ENCODE peak calls at places on chromosomes 13 and 19, in five cellular contexts. One of them, this sample, is unnamed.
A peak's percentile ranks its signal among the peaks of the same experiment; 100 is the strongest.

GRCh38 chr19:57812201-57812600 is 2.5 kb downstream of the ZNF552 start:
- DNase-seq in stimulated activated CD4-positive, alpha-beta T cell treated with anti-CD3 and anti-CD28 coated beads, Interleukin-2, amount 100 ng/mL, for 48 hours: no peak
- DNase-seq in GM03348: no peak
- DNase-seq in nucleus accumbens: no peak
- DNase-seq in endodermal cell: no peak
- DNase-seq in this sample: no peak

GRCh38 chr13:112065867-112066623 is 904 bp upstream of the SOX1 start:
- DNase-seq in nucleus accumbens: no peak
- DNase-seq in GM03348: no peak
- DNase-seq in endodermal cell: peak; percentile 81
- DNase-seq in stimulated activated CD4-positive, alpha-beta T cell treated with anti-CD3 and anti-CD28 coated beads, Interleukin-2, amount 100 ng/mL, for 48 hours: no peak
- DNase-seq in this sample: no peak

GRCh38 chr13:77372275-77372674 is 45.4 kb upstream of the MYCBP2 start:
- DNase-seq in stimulated activated CD4-positive, alpha-beta T cell treated with anti-CD3 and anti-CD28 coated beads, Interleukin-2, amount 100 ng/mL, for 48 hours: no peak
- DNase-seq in GM03348: peak; percentile 7
- DNase-seq in endodermal cell: no peak
- DNase-seq in nucleus accumbens: no peak
- DNase-seq in this sample: no peak

GRCh38 chr13:63901630-63902029 is 2486.0 kb upstream of the PCDH20 start:
- DNase-seq in endodermal cell: peak; percentile 55
- DNase-seq in GM03348: no peak
- DNase-seq in nucleus accumbens: no peak
- DNase-seq in stimulated activated CD4-positive, alpha-beta T cell treated with anti-CD3 and anti-CD28 coated beads, Interleukin-2, amount 100 ng/mL, for 48 hours: no peak
- DNase-seq in this sample: no peak

GRCh38 chr13:100459747-100460146 is 128.8 kb downstream of the GGACT start:
- DNase-seq in GM03348: no peak
- DNase-seq in endodermal cell: no peak
- DNase-seq in nucleus accumbens: no peak
- DNase-seq in stimulated activated CD4-positive, alpha-beta T cell treated with anti-CD3 and anti-CD28 coated beads, Interleukin-2, amount 100 ng/mL, for 48 hours: no peak
- DNase-seq in this sample: no peak

GRCh38 chr13:20435616-20436368 is 89.9 kb downstream of the CRYL1 start:
- DNase-seq in nucleus accumbens: no peak
- DNase-seq in stimulated activated CD4-positive, alpha-beta T cell treated with anti-CD3 and anti-CD28 coated beads, Interleukin-2, amount 100 ng/mL, for 48 hours: no peak
- DNase-seq in endodermal cell: no peak
- DNase-seq in GM03348: no peak
- DNase-seq in this sample: no peak

GRCh38 chr13:109787135-109787954 is 962 bp upstream of the IRS2 start:
- DNase-seq in stimulated activated CD4-positive, alpha-beta T cell treated with anti-CD3 and anti-CD28 coated beads, Interleukin-2, amount 100 ng/mL, for 48 hours: no peak
- DNase-seq in endodermal cell: peak; percentile 86
- DNase-seq in nucleus accumbens: no peak
- DNase-seq in GM03348: peak; percentile 77
- DNase-seq in this sample: no peak

GRCh38 chr19:8487137-8487851 is 15.1 kb downstream of the PRAM1 start:
- DNase-seq in nucleus accumbens: no peak
- DNase-seq in endodermal cell: no peak
- DNase-seq in GM03348: no peak
- DNase-seq in stimulated activated CD4-positive, alpha-beta T cell treated with anti-CD3 and anti-CD28 coated beads, Interleukin-2, amount 100 ng/mL, for 48 hours: peak; percentile 43
- DNase-seq in this sample: no peak

GRCh38 chr13:96093296-96094006 is 3.5 kb downstream of the HS6ST3 start:
- DNase-seq in stimulated activated CD4-positive, alpha-beta T cell treated with anti-CD3 and anti-CD28 coated beads, Interleukin-2, amount 100 ng/mL, for 48 hours: no peak
- DNase-seq in endodermal cell: no peak
- DNase-seq in nucleus accumbens: no peak
- DNase-seq in GM03348: no peak
- DNase-seq in this sample: no peak

GRCh38 chr19:49497047-49497789 is 984 bp downstream of the RPS11 start:
- DNase-seq in stimulated activated CD4-positive, alpha-beta T cell treated with anti-CD3 and anti-CD28 coated beads, Interleukin-2, amount 100 ng/mL, for 48 hours: no peak
- DNase-seq in nucleus accumbens: no peak
- DNase-seq in endodermal cell: peak; percentile 79
- DNase-seq in GM03348: peak; percentile 76
- DNase-seq in this sample: no peak

GRCh38 chr19:33794578-33795369 is 1.9 kb upstream of the KCTD15 start:
- DNase-seq in stimulated activated CD4-positive, alpha-beta T cell treated with anti-CD3 and anti-CD28 coated beads, Interleukin-2, amount 100 ng/mL, for 48 hours: no peak
- DNase-seq in nucleus accumbens: no peak
- DNase-seq in endodermal cell: peak; percentile 69
- DNase-seq in GM03348: peak; percentile 30
- DNase-seq in this sample: no peak

GRCh38 chr19:30877591-30878230 is 471.5 kb downstream of the TSHZ3 start:
- DNase-seq in GM03348: no peak
- DNase-seq in endodermal cell: no peak
- DNase-seq in nucleus accumbens: no peak
- DNase-seq in stimulated activated CD4-positive, alpha-beta T cell treated with anti-CD3 and anti-CD28 coated beads, Interleukin-2, amount 100 ng/mL, for 48 hours: no peak
- DNase-seq in this sample: no peak

GRCh38 chr13:112270951-112271350 is 105.2 kb upstream of the SPACA7 start:
- DNase-seq in nucleus accumbens: no peak
- DNase-seq in stimulated activated CD4-positive, alpha-beta T cell treated with anti-CD3 and anti-CD28 coated beads, Interleukin-2, amount 100 ng/mL, for 48 hours: no peak
- DNase-seq in GM03348: no peak
- DNase-seq in endodermal cell: no peak
- DNase-seq in this sample: no peak

GRCh38 chr19:20078696-20079095 is 896 bp downstream of the ZNF90 start:
- DNase-seq in stimulated activated CD4-positive, alpha-beta T cell treated with anti-CD3 and anti-CD28 coated beads, Interleukin-2, amount 100 ng/mL, for 48 hours: no peak
- DNase-seq in nucleus accumbens: no peak
- DNase-seq in endodermal cell: peak; percentile 75
- DNase-seq in GM03348: peak; percentile 9
- DNase-seq in this sample: no peak

GRCh38 chr19:51688665-51689571 is 4.2 kb upstream of the SPACA6 start:
- DNase-seq in nucleus accumbens: peak; percentile 80
- DNase-seq in stimulated activated CD4-positive, alpha-beta T cell treated with anti-CD3 and anti-CD28 coated beads, Interleukin-2, amount 100 ng/mL, for 48 hours: no peak
- DNase-seq in GM03348: peak; percentile 96
- DNase-seq in endodermal cell: peak; percentile 95
- DNase-seq in this sample: no peak

GRCh38 chr19:50313812-50314536 is 15.2 kb downstream of the KCNC3 start:
- DNase-seq in GM03348: no peak
- DNase-seq in endodermal cell: peak; percentile 89
- DNase-seq in stimulated activated CD4-positive, alpha-beta T cell treated with anti-CD3 and anti-CD28 coated beads, Interleukin-2, amount 100 ng/mL, for 48 hours: no peak
- DNase-seq in nucleus accumbens: no peak
- DNase-seq in this sample: no peak

GRCh38 chr19:40154121-40154680 is 37.0 kb upstream of the MAP3K10 start:
- DNase-seq in GM03348: no peak
- DNase-seq in stimulated activated CD4-positive, alpha-beta T cell treated with anti-CD3 and anti-CD28 coated beads, Interleukin-2, amount 100 ng/mL, for 48 hours: no peak
- DNase-seq in nucleus accumbens: no peak
- DNase-seq in endodermal cell: no peak
- DNase-seq in this sample: no peak

GRCh38 chr13:64158910-64159309 is 2743.3 kb upstream of the PCDH20 start:
- DNase-seq in stimulated activated CD4-positive, alpha-beta T cell treated with anti-CD3 and anti-CD28 coated beads, Interleukin-2, amount 100 ng/mL, for 48 hours: no peak
- DNase-seq in endodermal cell: no peak
- DNase-seq in nucleus accumbens: no peak
- DNase-seq in GM03348: peak; percentile 73
- DNase-seq in this sample: no peak

GRCh38 chr19:41957838-41958366 is 1.2 kb downstream of the RABAC1 start:
- DNase-seq in GM03348: peak; percentile 91
- DNase-seq in endodermal cell: peak; percentile 94
- DNase-seq in stimulated activated CD4-positive, alpha-beta T cell treated with anti-CD3 and anti-CD28 coated beads, Interleukin-2, amount 100 ng/mL, for 48 hours: no peak
- DNase-seq in nucleus accumbens: no peak
- DNase-seq in this sample: peak; percentile 76

GRCh38 chr19:28166025-28166424 is 1046.9 kb downstream of the UQCRFS1 start:
- DNase-seq in GM03348: no peak
- DNase-seq in stimulated activated CD4-positive, alpha-beta T cell treated with anti-CD3 and anti-CD28 coated beads, Interleukin-2, amount 100 ng/mL, for 48 hours: no peak
- DNase-seq in nucleus accumbens: no peak
- DNase-seq in endodermal cell: peak; percentile 15
- DNase-seq in this sample: no peak

GRCh38 chr13:46035066-46035465 is 17.5 kb downstream of the ZC3H13 start:
- DNase-seq in endodermal cell: no peak
- DNase-seq in GM03348: no peak
- DNase-seq in stimulated activated CD4-positive, alpha-beta T cell treated with anti-CD3 and anti-CD28 coated beads, Interleukin-2, amount 100 ng/mL, for 48 hours: no peak
- DNase-seq in nucleus accumbens: no peak
- DNase-seq in this sample: no peak

GRCh38 chr19:5182811-5183210 is 157.8 kb downstream of the PTPRS start:
- DNase-seq in stimulated activated CD4-positive, alpha-beta T cell treated with anti-CD3 and anti-CD28 coated beads, Interleukin-2, amount 100 ng/mL, for 48 hours: no peak
- DNase-seq in GM03348: no peak
- DNase-seq in endodermal cell: no peak
- DNase-seq in nucleus accumbens: no peak
- DNase-seq in this sample: no peak

GRCh38 chr13:37149380-37149779 is 43.9 kb upstream of the CSNK1A1L start:
- DNase-seq in endodermal cell: no peak
- DNase-seq in stimulated activated CD4-positive, alpha-beta T cell treated with anti-CD3 and anti-CD28 coated beads, Interleukin-2, amount 100 ng/mL, for 48 hours: no peak
- DNase-seq in nucleus accumbens: no peak
- DNase-seq in GM03348: no peak
- DNase-seq in this sample: no peak

GRCh38 chr13:98785405-98785804 is 32.9 kb upstream of the SLC15A1 start:
- DNase-seq in endodermal cell: no peak
- DNase-seq in nucleus accumbens: no peak
- DNase-seq in stimulated activated CD4-positive, alpha-beta T cell treated with anti-CD3 and anti-CD28 coated beads, Interleukin-2, amount 100 ng/mL, for 48 hours: no peak
- DNase-seq in GM03348: no peak
- DNase-seq in this sample: no peak

GRCh38 chr19:11078893-11079292 is 10.4 kb upstream of the LDLR start:
- DNase-seq in endodermal cell: no peak
- DNase-seq in nucleus accumbens: no peak
- DNase-seq in stimulated activated CD4-positive, alpha-beta T cell treated with anti-CD3 and anti-CD28 coated beads, Interleukin-2, amount 100 ng/mL, for 48 hours: no peak
- DNase-seq in GM03348: no peak
- DNase-seq in this sample: no peak

GRCh38 chr13:73765651-73766384 is 368.4 kb downstream of the KLF12 start:
- DNase-seq in nucleus accumbens: peak; percentile 62
- DNase-seq in GM03348: peak; percentile 24
- DNase-seq in endodermal cell: peak; percentile 93
- DNase-seq in stimulated activated CD4-positive, alpha-beta T cell treated with anti-CD3 and anti-CD28 coated beads, Interleukin-2, amount 100 ng/mL, for 48 hours: peak; percentile 41
- DNase-seq in this sample: no peak

GRCh38 chr19:45099465-45100201 is 6.7 kb downstream of the PPP1R37 start:
- DNase-seq in endodermal cell: peak; percentile 38
- DNase-seq in stimulated activated CD4-positive, alpha-beta T cell treated with anti-CD3 and anti-CD28 coated beads, Interleukin-2, amount 100 ng/mL, for 48 hours: no peak
- DNase-seq in nucleus accumbens: no peak
- DNase-seq in GM03348: no peak
- DNase-seq in this sample: no peak

GRCh38 chr19:1355974-1356865 is 27.5 kb upstream of the NDUFS7 start:
- DNase-seq in endodermal cell: peak; percentile 38
- DNase-seq in nucleus accumbens: no peak
- DNase-seq in GM03348: no peak
- DNase-seq in stimulated activated CD4-positive, alpha-beta T cell treated with anti-CD3 and anti-CD28 coated beads, Interleukin-2, amount 100 ng/mL, for 48 hours: no peak
- DNase-seq in this sample: no peak

GRCh38 chr13:69418319-69418718 is 689.3 kb upstream of the ATXN8OS start:
- DNase-seq in nucleus accumbens: no peak
- DNase-seq in stimulated activated CD4-positive, alpha-beta T cell treated with anti-CD3 and anti-CD28 coated beads, Interleukin-2, amount 100 ng/mL, for 48 hours: no peak
- DNase-seq in GM03348: no peak
- DNase-seq in endodermal cell: no peak
- DNase-seq in this sample: no peak

This sample was measured in D721Med.